ENCODE peak calls at places on chromosomes 5 and 9, in six cellular contexts. C is cerebellar cortex; A is SW 1271; E is activated effector memory CD4-positive, alpha-beta T cell treated with anti-CD3 and anti-CD28 coated beads, Interleukin-2, amount 50 U/mL, for 16 hours; R is CD4-positive, alpha-beta T cell; F is SJCRH30. Y is an unnamed sample.

GRCh38 chr5:177103523-177104253 is 17.0 kb downstream of the FGFR4 start:
- DNase-seq in F (peak; percentile 90), E (no peak), A (no peak), C (no peak), R (no peak), Y (no peak)

GRCh38 chr5:149962601-149963300 is 2.2 kb downstream of the SLC26A2 start:
- DNase-seq in R (no peak), C (no peak), E (no peak), A (no peak), F (no peak), Y (no peak)

GRCh38 chr5:137900925-137901817 is 11.9 kb downstream of the PKD2L2 start:
- DNase-seq in A (no peak), E (no peak), R (no peak), F (no peak), C (no peak), Y (no peak)

GRCh38 chr5:82314964-82315728 is 37.0 kb upstream of the RPS23 start:
- DNase-seq in F (peak; percentile 44), E (no peak), R (no peak), C (no peak), A (no peak), Y (no peak)

GRCh38 chr5:67416986-67417385 is 220.4 kb upstream of the CD180 start:
- DNase-seq in F (no peak), E (no peak), A (no peak), C (no peak), R (no peak), Y (no peak)

GRCh38 chr5:62340392-62340791 is 34.4 kb downstream of the KIF2A start:
- DNase-seq in A (no peak), F (peak; percentile 20), C (no peak), E (no peak), R (no peak), Y (no peak)

GRCh38 chr9:31153250-31153840 is 1231.1 kb upstream of the ACO1 start:
- DNase-seq in R (no peak), A (no peak), E (no peak), F (no peak), C (no peak), Y (no peak)

GRCh38 chr9:129981180-129981907 is 61.6 kb downstream of the FNBP1 start:
- DNase-seq in A (no peak), C (peak; percentile 51), E (peak; percentile 44), F (no peak), R (no peak), Y (peak; percentile 79)

GRCh38 chr9:38065369-38066075 is 3.5 kb downstream of the SHB start:
- DNase-seq in F (no peak), E (no peak), A (no peak), R (no peak), C (no peak), Y (no peak)

GRCh38 chr5:54679686-54680085 is 162.1 kb downstream of the SNX18 start:
- DNase-seq in A (no peak), F (no peak), C (no peak), R (no peak), E (no peak), Y (no peak)

GRCh38 chr5:169416583-169417196 is 115.8 kb upstream of the SLIT3 start:
- DNase-seq in R (no peak), C (no peak), F (peak; percentile 88), A (no peak), E (no peak), Y (no peak)

GRCh38 chr5:39100851-39101396 is 26.7 kb upstream of the RICTOR start:
- DNase-seq in E (no peak), C (no peak), A (peak; percentile 41), F (peak; percentile 20), R (no peak), Y (no peak)

GRCh38 chr5:175887463-175887862 is 16.1 kb downstream of the CPLX2 start:
- DNase-seq in R (no peak), C (no peak), F (no peak), A (no peak), E (no peak), Y (no peak)

GRCh38 chr9:13386324-13386723 is 106.8 kb upstream of the MPDZ start:
- DNase-seq in C (no peak), A (no peak), E (no peak), F (no peak), R (no peak), Y (no peak)

GRCh38 chr9:23554691-23555090 is 271.3 kb downstream of the ELAVL2 start:
- DNase-seq in E (no peak), C (peak; percentile 88), R (no peak), F (no peak), A (no peak), Y (no peak)

GRCh38 chr9:133089271-133089671 is 27.5 kb downstream of the CEL start:
- DNase-seq in C (peak; percentile 94), F (peak; percentile 79), E (peak; percentile 38), R (no peak), A (no peak), Y (no peak)

GRCh38 chr5:171424726-171425125 is 5.3 kb downstream of the FGF18 start:
- DNase-seq in A (no peak), F (no peak), E (peak; percentile 37), R (no peak), C (no peak), Y (no peak)

GRCh38 chr9:85521331-85522197 is 220.2 kb downstream of the AGTPBP1 start:
- DNase-seq in F (no peak), C (peak; percentile 84), E (no peak), A (no peak), R (no peak), Y (no peak)

GRCh38 chr5:91049800-91050199 is 333.3 kb downstream of the ARRDC3 start:
- DNase-seq in R (no peak), C (no peak), A (no peak), E (no peak), F (peak; percentile 9), Y (no peak)

GRCh38 chr9:132164604-132165362 is 2.9 kb downstream of the NTNG2 start:
- DNase-seq in A (no peak), R (no peak), C (peak; percentile 40), E (no peak), F (no peak), Y (no peak)

GRCh38 chr5:435156-435790 is 7.7 kb upstream of the EXOC3 start:
- DNase-seq in A (no peak), R (no peak), E (peak; percentile 54), C (no peak), F (no peak), Y (no peak)

GRCh38 chr5:13234-13633 is 78.7 kb upstream of the PLEKHG4B start:
- DNase-seq in R (no peak), C (no peak), F (no peak), A (no peak), E (no peak), Y (no peak)

GRCh38 chr5:56917534-56917933 is 8.1 kb downstream of the SETD9 start:
- DNase-seq in F (no peak), E (no peak), R (no peak), C (no peak), A (no peak), Y (no peak)

GRCh38 chr5:22539756-22540155 is 313.4 kb downstream of the CDH12 start:
- DNase-seq in E (no peak), C (no peak), F (no peak), R (no peak), A (no peak), Y (no peak)

GRCh38 chr9:101166717-101167116 is 138.2 kb downstream of the PLPPR1 start:
- DNase-seq in R (no peak), E (no peak), A (no peak), F (no peak), C (no peak), Y (no peak)

GRCh38 chr9:19229725-19230355 is 653 bp upstream of the DENND4C start:
- DNase-seq in C (peak; percentile 80), R (no peak), F (peak; percentile 74), E (no peak), A (no peak), Y (no peak)

GRCh38 chr5:68872088-68872842 is 221.5 kb upstream of the SLC30A5 start:
- DNase-seq in F (peak; percentile 43), A (no peak), R (no peak), C (no peak), E (no peak), Y (no peak)

GRCh38 chr9:85321561-85321960 is 420.2 kb downstream of the AGTPBP1 start:
- DNase-seq in R (no peak), C (no peak), A (no peak), F (no peak), E (no peak), Y (no peak)